ENCODE peak calls at places on chromosomes 1 and 21, in five cellular contexts. S, X, U, G and H are unnamed samples.

GRCh38 chr1:21667348-21668231 is 1.6 kb downstream of the RAP1GAP start:
- DNase-seq in S (no peak), X (no peak), U (no peak), G (no peak), H (no peak)

GRCh38 chr1:2942410-2942809 is 78.9 kb upstream of the ACTRT2 start:
- DNase-seq in S (no peak), X (no peak), U (no peak), G (no peak), H (no peak)

GRCh38 chr1:179031855-179032513 is 6.3 kb downstream of the FAM20B start:
- DNase-seq in S (peak), X (no peak), U (no peak), G (no peak), H (no peak)

GRCh38 chr1:218336353-218336752 is 8.8 kb upstream of the TGFB2 start:
- DNase-seq in S (no peak), X (no peak), U (no peak), G (peak), H (no peak)

GRCh38 chr1:202192770-202193613 is 607 bp upstream of the LGR6 start:
- DNase-seq in S (peak), X (peak), U (peak), G (peak), H (peak)

GRCh38 chr1:225451840-225452515 is 24.1 kb upstream of the LBR start:
- DNase-seq in S (no peak), X (no peak), U (no peak), G (no peak), H (no peak)

GRCh38 chr1:168386949-168387586 is 106.4 kb downstream of the TBX19 start:
- DNase-seq in S (no peak), X (peak), U (peak), G (peak), H (peak)

GRCh38 chr1:218874313-218874712 is 299.4 kb upstream of the LYPLAL1 start:
- DNase-seq in S (peak), X (no peak), U (no peak), G (no peak), H (no peak)

GRCh38 chr21:34078915-34079314 is 5.5 kb downstream of the MRPS6 start:
- DNase-seq in S (no peak), X (no peak), U (no peak), G (no peak), H (no peak)

GRCh38 chr1:3868464-3869006 is 11.3 kb downstream of the DFFB start:
- DNase-seq in S (no peak), X (no peak), U (no peak), G (no peak), H (no peak)

GRCh38 chr21:25977068-25977611 is 193.4 kb downstream of the APP start:
- DNase-seq in S (no peak), X (no peak), U (no peak), G (no peak), H (no peak)

GRCh38 chr1:25036117-25036546 is 106.1 kb upstream of the RUNX3 start:
- DNase-seq in S (no peak), X (no peak), U (no peak), G (no peak), H (no peak)

GRCh38 chr1:36203554-36204346 is 20.5 kb upstream of the THRAP3 start:
- DNase-seq in S (peak), X (no peak), U (no peak), G (no peak), H (no peak)

GRCh38 chr1:53015508-53015860 is 46.5 kb upstream of the PODN start:
- DNase-seq in S (no peak), X (no peak), U (no peak), G (no peak), H (no peak)

GRCh38 chr1:235902638-235903542 is 36.2 kb upstream of the LYST start:
- DNase-seq in S (peak), X (no peak), U (no peak), G (no peak), H (no peak)

GRCh38 chr1:46041974-46042373 is 90.5 kb downstream of the PIK3R3 start:
- DNase-seq in S (no peak), X (no peak), U (no peak), G (no peak), H (no peak)

GRCh38 chr1:243475966-243476365 is 220.1 kb downstream of the SDCCAG8 start:
- DNase-seq in S (no peak), X (no peak), U (no peak), G (peak), H (peak)

GRCh38 chr1:193019442-193020026 is 39.6 kb downstream of the UCHL5 start:
- DNase-seq in S (peak), X (no peak), U (no peak), G (no peak), H (no peak)

GRCh38 chr1:18482721-18483425 is 2.1 kb downstream of the KLHDC7A start:
- DNase-seq in S (peak), X (no peak), U (no peak), G (no peak), H (no peak)

GRCh38 chr1:204711947-204712701 is 26.6 kb upstream of the LRRN2 start:
- DNase-seq in S (no peak), X (no peak), U (no peak), G (peak), H (no peak)

GRCh38 chr1:58391514-58391913 is 155.0 kb downstream of the OMA1 start:
- DNase-seq in S (no peak), X (no peak), U (no peak), G (no peak), H (no peak)

GRCh38 chr1:24385160-24385939 is 28.2 kb downstream of the STPG1 start:
- DNase-seq in S (peak), X (peak), U (no peak), G (no peak), H (peak)

GRCh38 chr1:32334864-32335618 is 992 bp downstream of the MARCKSL1 start:
- DNase-seq in S (no peak), X (peak), U (no peak), G (peak), H (peak)

GRCh38 chr1:16612332-16613172 is 812 bp downstream of the NBPF1 start:
- DNase-seq in S (peak), X (peak), U (peak), G (peak), H (peak)

GRCh38 chr1:154178856-154179811 is 12.8 kb downstream of the TPM3 start:
- DNase-seq in S (no peak), X (no peak), U (no peak), G (no peak), H (no peak)

GRCh38 chr1:25503551-25504426 is 39.6 kb upstream of the LDLRAP1 start:
- DNase-seq in S (no peak), X (peak), U (peak), G (peak), H (peak)

GRCh38 chr1:179036844-179037465 is 11.3 kb downstream of the FAM20B start:
- DNase-seq in S (peak), X (peak), U (no peak), G (no peak), H (no peak)

GRCh38 chr1:26799479-26800133 is 11.9 kb downstream of the PIGV start:
- DNase-seq in S (peak), X (peak), U (no peak), G (no peak), H (no peak)

GRCh38 chr1:100458925-100459814 is 78.8 kb upstream of the GPR88 start:
- DNase-seq in S (peak), X (peak), U (no peak), G (peak), H (peak)

GRCh38 chr1:166910396-166910994 is 34.4 kb upstream of the TADA1 start:
- DNase-seq in S (peak), X (peak), U (no peak), G (peak), H (peak)

GRCh38 chr1:172342584-172343245 is 77.8 kb upstream of the C1orf105 start:
- DNase-seq in S (peak), X (no peak), U (no peak), G (no peak), H (no peak)

GRCh38 chr1:104056786-104057185 is 307.1 kb downstream of the AMY1C start:
- DNase-seq in S (no peak), X (no peak), U (no peak), G (no peak), H (no peak)

GRCh38 chr1:245409341-245410195 is 254.8 kb downstream of the KIF26B start:
- DNase-seq in S (peak), X (no peak), U (no peak), G (no peak), H (no peak)